ENCODE peak calls at places on chromosome 14, in four cellular contexts. T is A549, O is K562, U is HCT116. C is an unnamed sample.

GRCh38 chr14:103547455-103547940 is 15.0 kb downstream of the BAG5 start:
- DNase-seq in T (no peak), O (no peak), U (no peak), C (no peak)

GRCh38 chr14:37595809-37596595 is 573 bp downstream of the TTC6 start:
- DNase-seq in T (peak; percentile 89), O (peak; percentile 79), U (peak; percentile 28), C (peak; percentile 76)

GRCh38 chr14:100278702-100279101 is 27.5 kb downstream of the SLC25A29 start:
- DNase-seq in T (no peak), O (no peak), U (no peak), C (no peak)

GRCh38 chr14:104145826-104146642 is 7.6 kb downstream of the KIF26A start:
- DNase-seq in T (no peak), O (no peak), U (no peak), C (no peak)

GRCh38 chr14:103103461-103104388 is 9.2 kb downstream of the EXOC3L4 start:
- DNase-seq in T (peak; percentile 95), O (no peak), U (no peak), C (peak; percentile 55)

GRCh38 chr14:101191086-101191881 is 287.8 kb upstream of the RTL1 start:
- DNase-seq in T (no peak), O (no peak), U (no peak), C (no peak)

GRCh38 chr14:39293629-39294028 is 59.9 kb downstream of the MIA2 start:
- DNase-seq in T (no peak), O (no peak), U (no peak), C (no peak)

GRCh38 chr14:73290279-73290678 is 53.0 kb downstream of the PAPLN start:
- DNase-seq in T (no peak), O (no peak), U (no peak), C (no peak)

GRCh38 chr14:99066378-99066777 is 205.6 kb downstream of the BCL11B start:
- DNase-seq in T (no peak), O (no peak), U (no peak), C (no peak)

GRCh38 chr14:22202313-22202712 is 386.7 kb downstream of the DAD1 start:
- DNase-seq in T (no peak), O (no peak), U (no peak), C (no peak)

GRCh38 chr14:66249544-66249943 is 236.6 kb upstream of the CCDC196 start:
- DNase-seq in T (no peak), O (no peak), U (no peak), C (no peak)

GRCh38 chr14:104355949-104356737 is 217.8 kb downstream of the KIF26A start:
- DNase-seq in T (no peak), O (no peak), U (no peak), C (no peak)

GRCh38 chr14:75543258-75543657 is 21.0 kb downstream of the BATF start:
- DNase-seq in T (no peak), O (no peak), U (no peak), C (no peak)

GRCh38 chr14:104001003-104001402 is 58.7 kb upstream of the RD3L start:
- DNase-seq in T (peak; percentile 14), O (peak; percentile 12), U (peak; percentile 12), C (peak; percentile 56)

GRCh38 chr14:21104448-21105060 is 3.7 kb downstream of the TMEM253 start:
- DNase-seq in T (peak; percentile 87), O (peak; percentile 31), U (peak; percentile 72), C (peak; percentile 87)

GRCh38 chr14:22510527-22511110 is 78.4 kb downstream of the DAD1 start:
- DNase-seq in T (no peak), O (no peak), U (no peak), C (no peak)

GRCh38 chr14:77040059-77040308 is 11.5 kb upstream of the IRF2BPL start:
- DNase-seq in T (no peak), O (no peak), U (no peak), C (no peak)

GRCh38 chr14:35196571-35196970 is 74.2 kb downstream of the PRORP start:
- DNase-seq in T (peak; percentile 35), O (no peak), U (no peak), C (no peak)

GRCh38 chr14:37813746-37814145 is 218.3 kb downstream of the TTC6 start:
- DNase-seq in T (no peak), O (no peak), U (no peak), C (no peak)

GRCh38 chr14:90500665-90501370 is 104.0 kb downstream of the CALM1 start:
- DNase-seq in T (no peak), O (peak; percentile 62), U (no peak), C (no peak)

GRCh38 chr14:74955229-74955999 is at the start of gene PGF:
- DNase-seq in T (peak; percentile 30), O (peak; percentile 80), U (peak; percentile 7), C (peak; percentile 80)

GRCh38 chr14:100287202-100287997 is 18.8 kb downstream of the SLC25A29 start:
- DNase-seq in T (no peak), O (no peak), U (no peak), C (no peak)

GRCh38 chr14:68384881-68385280 is 408.0 kb downstream of the ZFP36L1 start:
- DNase-seq in T (no peak), O (no peak), U (no peak), C (no peak)

GRCh38 chr14:55129086-55129427 is at the start of gene LGALS3:
- DNase-seq in T (peak; percentile 56), O (peak; percentile 80), U (no peak), C (peak; percentile 78)

GRCh38 chr14:72513994-72514659 is 379.8 kb downstream of the DPF3 start:
- DNase-seq in T (peak; percentile 44), O (peak; percentile 27), U (peak; percentile 10), C (peak; percentile 77)

GRCh38 chr14:64761441-64762043 is 57.3 kb downstream of the PLEKHG3 start:
- DNase-seq in T (no peak), O (no peak), U (no peak), C (no peak)

GRCh38 chr14:73381379-73382013 is 76.8 kb downstream of the NUMB start:
- DNase-seq in T (no peak), O (no peak), U (no peak), C (no peak)

GRCh38 chr14:81406863-81407262 is 6.7 kb upstream of the STON2 start:
- DNase-seq in T (no peak), O (peak; percentile 20), U (no peak), C (no peak)

GRCh38 chr14:34190746-34191145 is 239.9 kb upstream of the EGLN3 start:
- DNase-seq in T (no peak), O (no peak), U (no peak), C (no peak)

GRCh38 chr14:55892906-55893305 is 225.3 kb upstream of the PELI2 start:
- DNase-seq in T (no peak), O (no peak), U (no peak), C (no peak)

GRCh38 chr14:24335461-24336146 is 733 bp upstream of the ADCY4 start:
- DNase-seq in T (no peak), O (no peak), U (no peak), C (peak; percentile 30)

GRCh38 chr14:65798216-65798615 is 385.7 kb downstream of the FUT8 start:
- DNase-seq in T (no peak), O (no peak), U (no peak), C (no peak)

GRCh38 chr14:33862261-33862802 is 88.5 kb downstream of the EGLN3 start:
- DNase-seq in T (no peak), O (no peak), U (no peak), C (no peak)

GRCh38 chr14:103460415-103460814 is 62.2 kb downstream of the CKB start:
- DNase-seq in T (no peak), O (no peak), U (no peak), C (no peak)

GRCh38 chr14:32414808-32415255 is 85.7 kb downstream of the AKAP6 start:
- DNase-seq in T (no peak), O (no peak), U (no peak), C (no peak)
- H3K4me3 ChIP-seq in T (no peak overlapping the region), O (no peak overlapping the region), U (no peak overlapping the region), C (no peak overlapping the region)

DNA sequence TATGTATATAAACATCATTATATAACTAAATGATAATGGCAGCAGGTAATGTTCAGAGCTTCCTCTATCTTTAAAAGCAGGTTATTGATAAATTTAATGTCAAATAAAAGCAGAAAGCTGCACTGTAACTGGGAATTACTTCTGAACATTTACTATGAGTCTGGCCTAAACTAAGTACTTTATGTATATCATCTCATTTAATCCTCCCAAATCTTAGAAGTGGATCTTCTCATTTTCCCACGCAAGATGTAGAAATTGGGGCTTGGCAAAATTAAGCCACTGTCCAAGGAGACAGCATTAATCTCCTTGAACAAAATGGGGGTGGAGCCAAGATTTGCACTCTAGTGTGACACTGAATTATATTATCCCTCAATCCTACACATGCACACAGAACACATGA is 5.7 kb downstream of the NIN start:
- DNase-seq in T (no peak), O (no peak), U (no peak), C (no peak)
- TF ChIP-seq REST in T (no peak), O (no peak), U (no peak), C (no peak)

GRCh38 chr14:60768602-60769001 is 34.0 kb downstream of the MNAT1 start:
- DNase-seq in T (no peak), O (no peak), U (no peak), C (no peak)
- H3K4me3 ChIP-seq in T (no peak overlapping the region), O (no peak overlapping the region), U (no peak overlapping the region), C (no peak overlapping the region)

DNA sequence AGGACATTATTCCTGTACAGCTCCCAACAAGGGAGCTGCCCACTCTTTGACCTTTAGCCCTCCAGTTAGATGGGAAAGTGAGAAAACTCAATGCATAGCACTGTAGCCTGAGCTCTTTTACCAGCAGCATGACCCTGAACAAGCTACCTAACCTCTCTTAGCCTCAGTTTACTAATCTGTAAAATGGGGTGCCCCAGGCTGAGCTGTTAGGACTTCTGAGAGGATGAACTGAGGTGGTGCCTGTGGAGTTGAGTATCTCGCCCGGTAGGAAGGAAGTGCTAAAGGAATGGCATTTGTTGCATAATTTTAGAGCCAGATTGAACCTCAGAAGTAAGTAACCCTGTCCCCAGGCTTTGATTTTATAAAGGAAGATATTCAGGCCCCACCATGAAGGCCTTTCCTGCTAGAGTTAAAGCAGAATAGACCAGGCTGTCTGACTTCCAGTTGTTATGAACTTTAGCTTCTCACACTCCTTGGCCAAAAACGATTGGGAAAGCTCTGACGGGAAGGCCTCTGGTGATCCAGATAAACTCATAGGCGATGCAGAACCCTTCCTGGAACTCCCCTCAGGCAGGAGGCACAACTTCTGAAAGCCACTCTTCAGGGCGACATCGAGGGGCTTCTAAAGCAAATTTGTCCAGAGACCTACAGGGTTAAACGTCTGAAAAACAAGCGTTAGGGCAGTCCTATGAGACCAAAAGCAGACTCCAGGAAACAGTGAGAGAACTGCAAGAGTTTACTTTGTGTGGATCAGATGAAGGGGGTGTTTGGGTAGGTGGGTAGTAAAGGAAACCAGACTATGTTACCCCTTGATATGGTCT is 2.5 kb upstream of the SERPINA10 start:
- DNase-seq in T (no peak), O (no peak), U (no peak), C (no peak)
- TF ChIP-seq REST in T (no peak), O (no peak), U (no peak), C (no peak)

GRCh38 chr14:95495538-95496025 is 20.9 kb downstream of the SYNE3 start:
- DNase-seq in T (no peak), O (no peak), U (no peak), C (no peak)

GRCh38 chr14:95496111-95496681 is 20.3 kb downstream of the SYNE3 start:
- DNase-seq in T (no peak), O (no peak), U (no peak), C (no peak)

GRCh38 chr14:95495093-95495492 is 21.4 kb downstream of the SYNE3 start:
- DNase-seq in T (no peak), O (no peak), U (no peak), C (no peak)

GRCh38 chr14:95497561-95498011 is 18.9 kb downstream of the SYNE3 start:
- DNase-seq in T (no peak), O (no peak), U (no peak), C (no peak)

GRCh38 chr14:95496690-95497241 is 19.7 kb downstream of the SYNE3 start:
- DNase-seq in T (no peak), O (no peak), U (no peak), C (no peak)
- H3K4me3 ChIP-seq in T (no peak overlapping the region), O (no peak overlapping the region), U (no peak overlapping the region), C (no peak overlapping the region)

GRCh38 chr14:42241101-42241500 is 634.4 kb downstream of the LRFN5 start:
- DNase-seq in T (no peak), O (no peak), U (no peak), C (no peak)
- TF ChIP-seq REST in T (no peak), O (no peak), U (no peak), C (no peak)

C was measured in GM23338.